ENCODE peak calls at places on chromosomes 12 and 14, in nine cellular contexts. T is breast epithelium, F is upper lobe of left lung, A is H1, P is A549, J is transverse colon, C is body of pancreas, M is HCT116, Z is stomach. G is an unnamed sample.

GRCh38 chr12:57551637-57552305 is 1.9 kb downstream of the KIF5A start:
- DNase-seq in T (no peak), F (no peak), A (no peak), P (no peak), J (no peak), C (no peak), M (no peak), Z (no peak), G (no peak)

GRCh38 chr12:109596418-109597244 is 23.0 kb downstream of the MVK start:
- DNase-seq in T (no peak), F (no peak), A (no peak), P (no peak), J (no peak), C (no peak), M (no peak), Z (no peak), G (no peak)

GRCh38 chr12:95548056-95548538 is 3.2 kb downstream of the USP44 start:
- DNase-seq in T (no peak), F (peak), A (peak), P (no peak), J (peak), C (peak), M (no peak), Z (peak), G (peak)

GRCh38 chr12:6956332-6956727 is 5.2 kb downstream of the PTPN6 start:
- DNase-seq in T (no peak), F (no peak), A (no peak), P (no peak), J (no peak), C (no peak), M (no peak), Z (no peak), G (peak)

GRCh38 chr12:109875572-109876131 is 4.7 kb downstream of the GLTP start:
- DNase-seq in T (no peak), F (peak), A (no peak), P (no peak), J (peak), C (no peak), M (no peak), Z (no peak), G (peak)

GRCh38 chr12:72025524-72025923 is 86.9 kb downstream of the TPH2 start:
- DNase-seq in T (no peak), F (no peak), A (no peak), P (no peak), J (no peak), C (no peak), M (no peak), Z (no peak), G (no peak)

GRCh38 chr12:127716181-127716580 is 550.8 kb upstream of the TMEM132C start:
- DNase-seq in T (no peak), F (no peak), A (no peak), P (no peak), J (no peak), C (no peak), M (no peak), Z (no peak), G (no peak)

GRCh38 chr14:94612174-94612573 is at the start of gene SERPINA3:
- DNase-seq in T (peak), F (no peak), A (no peak), P (no peak), J (no peak), C (peak), M (no peak), Z (no peak), G (no peak)

GRCh38 chr12:13085968-13086686 is 17.3 kb downstream of the GSG1 start:
- DNase-seq in T (no peak), F (no peak), A (no peak), P (no peak), J (no peak), C (no peak), M (no peak), Z (no peak), G (no peak)

GRCh38 chr12:94271351-94271750 is 123.0 kb downstream of the PLXNC1 start:
- DNase-seq in T (no peak), F (no peak), A (no peak), P (no peak), J (no peak), C (no peak), M (no peak), Z (no peak), G (no peak)

GRCh38 chr12:118307069-118307954 is 65.4 kb downstream of the TAOK3 start:
- DNase-seq in T (no peak), F (peak), A (no peak), P (no peak), J (no peak), C (no peak), M (no peak), Z (no peak), G (no peak)

GRCh38 chr12:54201001-54201794 is 12.4 kb upstream of the SMUG1 start:
- DNase-seq in T (peak), F (peak), A (peak), P (peak), J (peak), C (peak), M (peak), Z (peak), G (peak)

GRCh38 chr14:20671597-20672283 is 12.6 kb upstream of the RNASE4 start:
- DNase-seq in T (no peak), F (no peak), A (no peak), P (no peak), J (no peak), C (no peak), M (no peak), Z (no peak), G (no peak)

GRCh38 chr14:53953828-53954550 is 2.6 kb downstream of the BMP4 start:
- DNase-seq in T (no peak), F (peak), A (peak), P (peak), J (peak), C (peak), M (no peak), Z (no peak), G (peak)

GRCh38 chr14:106347890-106348755 is 821.7 kb downstream of the TMEM121 start:
- DNase-seq in T (no peak), F (no peak), A (no peak), P (no peak), J (no peak), C (no peak), M (no peak), Z (no peak), G (no peak)

GRCh38 chr12:63083046-63083445 is 68.0 kb downstream of the AVPR1A start:
- DNase-seq in T (no peak), F (no peak), A (no peak), P (no peak), J (no peak), C (no peak), M (no peak), Z (no peak), G (no peak)

GRCh38 chr12:53065975-53066593 is 13.1 kb downstream of the SPRYD3 start:
- DNase-seq in T (no peak), F (peak), A (peak), P (peak), J (peak), C (peak), M (peak), Z (peak), G (peak)

GRCh38 chr12:76591461-76591860 is 31.9 kb upstream of the OSBPL8 start:
- DNase-seq in T (no peak), F (no peak), A (no peak), P (no peak), J (no peak), C (no peak), M (no peak), Z (no peak), G (no peak)

GRCh38 chr12:127770123-127770522 is 496.8 kb upstream of the TMEM132C start:
- DNase-seq in T (no peak), F (no peak), A (no peak), P (no peak), J (no peak), C (no peak), M (no peak), Z (no peak), G (no peak)

GRCh38 chr14:64410084-64410774 is 22.1 kb downstream of the MTHFD1 start:
- DNase-seq in T (no peak), F (no peak), A (no peak), P (no peak), J (no peak), C (no peak), M (no peak), Z (no peak), G (no peak)

GRCh38 chr14:32259368-32260013 is 56.4 kb upstream of the RNU6-8 start:
- DNase-seq in T (no peak), F (no peak), A (no peak), P (peak), J (no peak), C (no peak), M (peak), Z (no peak), G (no peak)

GRCh38 chr14:39218171-39218769 is 15.4 kb upstream of the MIA2 start:
- DNase-seq in T (no peak), F (no peak), A (no peak), P (peak), J (no peak), C (no peak), M (peak), Z (no peak), G (no peak)

GRCh38 chr14:85399196-85399595 is 130.7 kb upstream of the FLRT2 start:
- DNase-seq in T (no peak), F (no peak), A (no peak), P (no peak), J (no peak), C (no peak), M (no peak), Z (no peak), G (no peak)

GRCh38 chr12:105214670-105215375 is 21.2 kb downstream of the APPL2 start:
- DNase-seq in T (peak), F (no peak), A (no peak), P (no peak), J (peak), C (peak), M (no peak), Z (peak), G (peak)

GRCh38 chr12:70853326-70853725 is 67.2 kb downstream of the PTPRR start:
- DNase-seq in T (peak), F (peak), A (no peak), P (no peak), J (no peak), C (peak), M (no peak), Z (no peak), G (peak)

GRCh38 chr12:105192624-105193225 is 43.2 kb downstream of the APPL2 start:
- DNase-seq in T (no peak), F (no peak), A (no peak), P (no peak), J (no peak), C (no peak), M (no peak), Z (no peak), G (no peak)

GRCh38 chr12:56300644-56301464 is 724 bp upstream of the CS start:
- DNase-seq in T (no peak), F (no peak), A (peak), P (no peak), J (no peak), C (no peak), M (no peak), Z (no peak), G (no peak)

GRCh38 chr12:40099423-40099853 is 6.4 kb downstream of the SLC2A13 start:
- DNase-seq in T (no peak), F (no peak), A (no peak), P (peak), J (peak), C (no peak), M (no peak), Z (no peak), G (no peak)

GRCh38 chr12:116142936-116143882 is 134.3 kb downstream of the MED13L start:
- DNase-seq in T (no peak), F (no peak), A (no peak), P (no peak), J (no peak), C (no peak), M (no peak), Z (no peak), G (no peak)

GRCh38 chr12:40106655-40107054 is 774 bp upstream of the SLC2A13 start:
- DNase-seq in T (no peak), F (no peak), A (no peak), P (no peak), J (no peak), C (no peak), M (no peak), Z (no peak), G (no peak)

GRCh38 chr14:94128216-94128839 is 1.1 kb downstream of the IFI27L2 start:
- DNase-seq in T (no peak), F (no peak), A (peak), P (no peak), J (no peak), C (no peak), M (no peak), Z (peak), G (no peak)

GRCh38 chr12:94326727-94327126 is 132.9 kb downstream of the CEP83 start:
- DNase-seq in T (no peak), F (no peak), A (no peak), P (no peak), J (no peak), C (no peak), M (no peak), Z (no peak), G (no peak)

GRCh38 chr12:40566246-40566645 is 126.0 kb upstream of the CNTN1 start:
- DNase-seq in T (no peak), F (no peak), A (no peak), P (no peak), J (no peak), C (no peak), M (no peak), Z (no peak), G (no peak)

GRCh38 chr14:94541234-94541975 is 19.8 kb upstream of the SERPINA4 start:
- DNase-seq in T (no peak), F (no peak), A (no peak), P (no peak), J (no peak), C (no peak), M (no peak), Z (no peak), G (no peak)

GRCh38 chr12:88453323-88453722 is 126.9 kb downstream of the KITLG start:
- DNase-seq in T (no peak), F (no peak), A (no peak), P (no peak), J (no peak), C (no peak), M (no peak), Z (no peak), G (no peak)

GRCh38 chr14:93736378-93737014 is 51.8 kb downstream of the PRIMA1 start:
- DNase-seq in T (no peak), F (no peak), A (peak), P (peak), J (no peak), C (no peak), M (no peak), Z (peak), G (no peak)

GRCh38 chr12:52367876-52368275 is 595 bp upstream of the KRT85 start:
- DNase-seq in T (no peak), F (no peak), A (no peak), P (no peak), J (no peak), C (no peak), M (no peak), Z (no peak), G (no peak)

GRCh38 chr12:121789233-121789781 is 4.2 kb downstream of the RHOF start:
- DNase-seq in T (no peak), F (no peak), A (no peak), P (no peak), J (peak), C (no peak), M (no peak), Z (no peak), G (peak)
- H3K4me3 ChIP-seq in T (no peak), F (peak), A (no peak), P (no peak), J (peak), C (no peak), M (no peak), Z (no peak), G (peak)

DNA sequence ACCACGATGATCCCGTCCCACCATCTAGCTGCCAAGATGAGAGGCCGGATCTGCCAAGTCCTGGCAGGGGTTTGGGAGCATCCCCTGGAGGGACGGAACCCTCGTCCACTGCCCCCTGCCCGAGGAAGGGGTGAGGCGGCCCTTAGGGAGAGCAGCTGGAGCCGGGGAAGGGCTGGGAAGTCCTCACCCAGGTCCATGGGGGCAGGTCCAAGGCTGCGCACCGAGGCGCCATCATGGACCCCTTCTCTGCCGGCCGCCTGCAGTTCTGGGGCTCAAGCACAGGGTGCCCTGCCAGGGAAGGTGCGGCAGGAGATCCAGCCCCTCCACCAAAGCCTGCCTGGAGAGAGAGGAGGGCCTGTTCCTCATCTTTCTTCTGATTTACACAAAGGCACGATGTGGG is 17.6 kb upstream of the FBRSL1 start:
- DNase-seq in T (no peak), F (no peak), A (no peak), P (no peak), J (no peak), C (no peak), M (no peak), Z (no peak), G (no peak)
- H3K27ac ChIP-seq in T (no peak), F (no peak), A (no peak), P (no peak), J (no peak), C (no peak), M (no peak), Z (no peak), G (no peak)

GRCh38 chr12:2963760-2964292 is 4.6 kb downstream of the TEAD4 start:
- DNase-seq in T (no peak), F (peak), A (peak), P (no peak), J (no peak), C (no peak), M (no peak), Z (no peak), G (no peak)
- TF ChIP-seq POLR2A in T (no peak), F (no peak), A (no peak), P (no peak), J (no peak), C (no peak), M (no peak), Z (no peak), G (no peak)

DNA sequence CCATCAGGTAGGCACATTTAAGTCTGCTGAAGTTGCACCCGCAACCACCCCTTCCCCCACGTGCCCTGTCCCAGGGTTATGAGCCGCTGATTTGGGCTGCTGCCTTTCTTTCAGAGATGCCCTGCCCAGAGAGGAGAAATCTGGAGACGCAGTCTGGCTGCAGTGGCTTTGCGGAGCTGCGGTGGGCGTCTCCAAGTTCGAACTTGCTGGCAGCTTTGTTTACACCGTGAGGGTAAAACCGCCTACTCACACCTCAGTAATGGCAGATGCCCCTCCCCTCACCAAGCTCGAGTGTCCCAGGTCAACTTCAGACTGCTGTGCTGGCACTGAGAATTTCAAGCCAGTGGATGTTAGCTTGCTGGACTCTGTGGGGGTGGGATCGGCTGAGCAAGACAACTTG is 14.7 kb downstream of the PTCSC3 start:
- DNase-seq in T (no peak), F (no peak), A (peak), P (no peak), J (peak), C (no peak), M (no peak), Z (no peak), G (no peak)
- H3K4me3 ChIP-seq in T (no peak), F (no peak), A (no peak), P (no peak), J (peak), C (no peak), M (no peak), Z (no peak), G (no peak)

DNA sequence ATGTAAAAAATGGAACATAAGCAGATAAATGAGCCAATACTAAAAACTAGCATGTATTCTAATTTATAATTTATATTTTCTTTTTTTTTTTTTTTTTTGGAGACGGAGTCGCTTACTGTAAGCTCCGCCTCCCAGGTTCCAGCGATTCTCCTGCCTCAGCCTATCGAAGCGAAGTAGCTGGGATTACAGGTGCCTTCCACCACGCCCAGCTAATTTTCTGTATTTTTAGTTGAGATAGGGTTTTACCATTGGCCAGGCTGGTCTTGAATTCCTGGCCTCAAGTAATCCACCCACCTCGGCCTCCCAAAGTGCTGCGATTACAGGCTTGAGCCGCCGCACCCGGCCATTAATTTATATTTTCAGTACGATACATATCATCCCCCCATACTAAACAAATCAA is 2.7 kb downstream of the MAPK1IP1L start:
- DNase-seq in T (no peak), F (no peak), A (no peak), P (no peak), J (no peak), C (no peak), M (no peak), Z (no peak), G (no peak)
- H3K27ac ChIP-seq in T (no peak), F (no peak), A (no peak), P (no peak), J (no peak), C (no peak), M (no peak), Z (no peak), G (no peak)

GRCh38 chr12:130780880-130781575 is 58.0 kb downstream of the STX2 start:
- DNase-seq in T (no peak), F (no peak), A (no peak), P (no peak), J (no peak), C (no peak), M (no peak), Z (no peak), G (no peak)

GRCh38 chr12:130780325-130780724 is 58.7 kb downstream of the STX2 start:
- DNase-seq in T (no peak), F (no peak), A (no peak), P (no peak), J (no peak), C (no peak), M (no peak), Z (no peak), G (no peak)

GRCh38 chr12:130778776-130779175 is 60.3 kb downstream of the STX2 start:
- DNase-seq in T (no peak), F (no peak), A (no peak), P (no peak), J (no peak), C (no peak), M (no peak), Z (no peak), G (no peak)

GRCh38 chr12:130776857-130777339 is 60.8 kb upstream of the RIMBP2 start:
- DNase-seq in T (no peak), F (no peak), A (no peak), P (no peak), J (no peak), C (no peak), M (no peak), Z (no peak), G (no peak)

DNA sequence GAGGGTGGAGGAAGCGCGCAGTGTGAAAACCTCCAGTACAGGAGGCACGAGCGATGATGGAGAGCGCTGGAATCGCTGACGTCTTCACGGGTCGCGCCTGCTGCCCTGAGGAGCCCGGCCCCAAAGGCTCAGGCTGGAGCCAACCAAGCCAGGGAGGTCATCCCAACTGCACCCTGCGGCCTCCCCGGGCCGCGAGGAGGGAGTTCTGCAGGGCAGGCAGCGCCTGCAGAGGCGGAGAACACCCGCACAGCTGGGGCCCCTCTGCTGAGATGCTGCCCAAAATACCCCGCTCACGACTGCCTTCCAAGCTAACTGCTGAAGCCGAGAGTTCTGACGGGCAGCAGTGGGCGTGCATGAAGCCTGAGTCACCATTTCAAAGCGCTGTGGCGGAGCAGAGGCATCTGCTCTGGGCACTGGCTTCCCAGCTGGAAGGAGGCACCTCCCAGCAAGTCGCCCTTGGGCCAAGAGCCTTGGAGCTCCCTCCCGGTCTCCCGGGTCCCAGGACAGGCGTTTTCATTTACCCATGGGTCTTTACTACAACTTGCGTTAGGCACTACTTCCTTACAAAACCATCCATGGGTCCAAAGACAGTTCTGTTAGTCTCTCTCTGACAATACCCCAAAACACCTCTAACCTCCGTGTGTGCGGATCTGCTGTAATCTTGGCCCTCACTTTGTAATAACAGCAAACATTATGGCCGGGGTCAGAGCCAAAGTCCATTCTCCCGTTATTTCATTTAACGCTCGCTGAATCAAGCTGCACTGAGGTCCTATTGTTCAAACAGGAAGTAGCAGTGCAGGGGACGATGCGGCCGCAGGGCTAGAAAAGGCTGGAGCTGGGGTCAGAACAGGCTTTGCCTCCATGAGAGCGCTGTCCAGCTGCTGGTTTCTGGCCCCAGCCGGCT is 60.1 kb upstream of the RIMBP2 start:
- DNase-seq in T (peak), F (no peak), A (peak), P (peak), J (peak), C (peak), M (peak), Z (no peak), G (no peak)
- TF ChIP-seq POLR2A in T (no peak), F (no peak), A (no peak), P (no peak), J (no peak), C (no peak), M (no peak), Z (no peak), G (no peak)

GRCh38 chr12:46364300-46364696 is 8.3 kb downstream of the SLC38A2 start:
- DNase-seq in T (no peak), F (no peak), A (no peak), P (no peak), J (no peak), C (no peak), M (no peak), Z (no peak), G (no peak)
- H3K4me3 ChIP-seq in T (peak), F (no peak), A (no peak), P (peak), J (peak), C (no peak), M (no peak), Z (peak), G (no peak)